ENCODE peak calls at places on chromosomes 4 and X, in ten cellular contexts. K is activated CD8-positive, alpha-beta memory T cell treated with anti-CD3 and anti-CD28 coated beads for 24 hours; G is AG10803; E is cardiac muscle cell; Z is hepatocyte; C is Calu3; D is brain microvascular endothelial cell; L is islet precursor cell; W is EL; R is tibial artery. I is an unnamed sample.

GRCh38 chrX:150366951-150367545 is 3.9 kb downstream of the MAMLD1 start:
- DNase-seq in D (peak; percentile 40), G (peak; percentile 70), K (no peak), E (no peak), W (peak; percentile 70), C (no peak), R (no peak), L (peak; percentile 13), Z (peak; percentile 33), I (no peak)

GRCh38 chrX:108148524-108148923 is 56.9 kb downstream of the ATG4A start:
- DNase-seq in G (no peak), L (no peak), W (no peak), K (no peak), D (no peak), Z (no peak), R (no peak), C (no peak), E (no peak), I (no peak)

GRCh38 chr4:137359691-137360315 is 172.5 kb downstream of the PCDH18 start:
- DNase-seq in R (no peak), G (peak; percentile 86), E (no peak), W (no peak), D (no peak), L (no peak), C (peak; percentile 1), K (no peak), Z (peak; percentile 34), I (no peak)

GRCh38 chr4:74529284-74530041 is 84.5 kb downstream of the AREG start:
- DNase-seq in C (peak; percentile 39), K (no peak), G (no peak), W (no peak), R (no peak), D (no peak), L (peak; percentile 54), Z (no peak), E (no peak), I (no peak)

GRCh38 chr4:147518846-147519767 is 38.2 kb downstream of the EDNRA start:
- DNase-seq in E (peak; percentile 66), Z (peak; percentile 77), C (peak; percentile 54), L (peak; percentile 68), D (peak; percentile 81), G (peak; percentile 78), R (no peak), K (peak; percentile 62), W (peak; percentile 69), I (peak; percentile 46)

GRCh38 chrX:20547649-20548051 is 280.9 kb upstream of the RPS6KA3 start:
- DNase-seq in K (no peak), Z (peak; percentile 50), L (no peak), G (peak; percentile 54), E (no peak), D (peak; percentile 38), R (peak; percentile 79), W (peak; percentile 10), C (peak; percentile 24), I (no peak)

GRCh38 chr4:122480023-122480422 is 23.5 kb upstream of the IL2 start:
- DNase-seq in L (peak; percentile 56), C (no peak), G (peak; percentile 13), Z (peak; percentile 5), K (no peak), W (peak; percentile 31), E (peak; percentile 69), R (no peak), D (peak; percentile 70), I (no peak)

GRCh38 chrX:155896512-155896911 is 15.4 kb downstream of the VAMP7 start:
- DNase-seq in R (no peak), L (no peak), C (no peak), D (no peak), G (no peak), K (no peak), W (no peak), Z (no peak), E (no peak), I (no peak)

GRCh38 chrX:19629541-19629940 is 114.2 kb upstream of the MAP3K15 start:
- DNase-seq in D (no peak), W (no peak), C (no peak), K (no peak), Z (no peak), G (no peak), R (no peak), E (no peak), L (no peak), I (peak; percentile 36)

GRCh38 chr4:26032572-26033320 is 118.7 kb downstream of the SMIM20 start:
- DNase-seq in W (peak; percentile 84), E (no peak), G (peak; percentile 95), Z (no peak), R (no peak), C (no peak), D (peak; percentile 78), K (no peak), L (no peak), I (no peak)

GRCh38 chrX:26649534-26649933 is 433.6 kb downstream of the MAGEB5 start:
- DNase-seq in C (no peak), D (peak; percentile 23), L (no peak), G (no peak), R (no peak), K (no peak), Z (peak; percentile 9), W (no peak), E (peak; percentile 28), I (peak; percentile 15)

GRCh38 chr4:97159625-97160024 is 983.7 kb downstream of the STPG2 start:
- DNase-seq in L (no peak), E (no peak), Z (no peak), W (no peak), C (no peak), K (no peak), D (no peak), R (no peak), G (no peak), I (no peak)

GRCh38 chrX:107102980-107103379 is 15.6 kb downstream of the RBM41 start:
- DNase-seq in C (peak; percentile 2), E (peak; percentile 13), G (no peak), L (no peak), Z (no peak), D (no peak), K (no peak), W (peak; percentile 0), R (no peak), I (no peak)

GRCh38 chr4:165331316-165331715 is 3.8 kb downstream of the MSMO1 start:
- DNase-seq in R (no peak), K (no peak), C (no peak), L (no peak), Z (no peak), D (no peak), W (no peak), G (no peak), E (no peak), I (no peak)

GRCh38 chrX:135435933-135436332 is 14.2 kb downstream of the SMIM10L2A start:
- DNase-seq in E (no peak), K (no peak), C (no peak), Z (no peak), D (no peak), G (no peak), L (no peak), R (no peak), W (no peak), I (no peak)

GRCh38 chr4:164815711-164816110 is 61.3 kb upstream of the APELA start:
- DNase-seq in K (no peak), D (no peak), C (no peak), E (no peak), L (no peak), R (no peak), W (no peak), Z (no peak), G (no peak), I (no peak)

GRCh38 chrX:39749135-39749534 is 348.6 kb downstream of the BCOR start:
- DNase-seq in R (peak; percentile 87), W (no peak), Z (no peak), C (no peak), K (no peak), D (no peak), G (no peak), E (no peak), L (no peak), I (no peak)

GRCh38 chr4:59553063-59553738 is 1646.9 kb upstream of the ADGRL3 start:
- DNase-seq in C (peak; percentile 22), W (peak; percentile 63), Z (no peak), K (no peak), E (no peak), G (peak; percentile 11), L (peak; percentile 76), R (no peak), D (peak; percentile 74), I (peak; percentile 3)

GRCh38 chrX:87583679-87584078 is 66.1 kb downstream of the KLHL4 start:
- DNase-seq in R (no peak), L (peak; percentile 66), C (peak; percentile 1), Z (peak; percentile 46), K (no peak), D (no peak), W (no peak), G (no peak), E (peak; percentile 40), I (no peak)

GRCh38 chrX:46258356-46258755 is 286.9 kb downstream of the ZNF674 start:
- DNase-seq in K (no peak), R (no peak), Z (no peak), D (no peak), C (no peak), L (no peak), W (no peak), G (no peak), E (no peak), I (no peak)

GRCh38 chr4:43132010-43132582 is 239.6 kb downstream of the GRXCR1 start:
- DNase-seq in R (no peak), L (peak; percentile 69), K (no peak), C (peak; percentile 54), W (peak; percentile 3), D (peak; percentile 35), Z (peak; percentile 85), E (peak; percentile 84), G (peak; percentile 53), I (peak; percentile 32)

GRCh38 chrX:52280812-52281211 is 88.0 kb upstream of the XAGE2 start:
- DNase-seq in C (peak; percentile 54), R (no peak), W (no peak), G (no peak), D (no peak), L (no peak), K (no peak), Z (no peak), E (no peak), I (no peak)

GRCh38 chrX:47863187-47863586 is 26.5 kb downstream of the ZNF81 start:
- DNase-seq in D (no peak), E (no peak), W (no peak), Z (no peak), R (no peak), L (no peak), C (no peak), K (no peak), G (no peak), I (no peak)

GRCh38 chrX:85903692-85904471 is 143.5 kb downstream of the CHM start:
- DNase-seq in G (no peak), E (no peak), L (no peak), W (no peak), D (no peak), Z (no peak), R (no peak), C (no peak), K (no peak), I (no peak)

GRCh38 chr4:171639540-171639939 is 173.7 kb upstream of the GALNTL6 start:
- DNase-seq in E (no peak), W (no peak), K (no peak), L (no peak), Z (no peak), G (no peak), R (no peak), D (no peak), C (no peak), I (peak; percentile 38)

GRCh38 chr4:7240341-7240740 is 48.0 kb downstream of the SORCS2 start:
- DNase-seq in G (no peak), D (no peak), C (no peak), E (no peak), L (no peak), W (no peak), K (no peak), R (no peak), Z (no peak), I (no peak)

GRCh38 chr4:4433941-4434340 is 47.0 kb downstream of the NSG1 start:
- DNase-seq in C (no peak), K (no peak), R (no peak), D (no peak), W (no peak), L (no peak), Z (no peak), E (no peak), G (no peak), I (no peak)

GRCh38 chr4:182454440-182455013 is 211.3 kb downstream of the TENM3 start:
- DNase-seq in E (no peak), Z (no peak), G (peak; percentile 48), D (no peak), R (no peak), K (no peak), C (no peak), W (no peak), L (no peak), I (no peak)

I was measured in GM13976.